ENCODE peak calls at places on chromosomes 3 and 15, in nine cellular contexts. E is H4, V is posterior cingulate gyrus, T is NCI-H2107, K is T-helper 1 cell, J is MM.1S, L is NCI-H226, I is NCI-H510A, S is ascending aorta. O is an unnamed sample.

GRCh38 chr15:36598529-36599177 is 19.2 kb downstream of the CDIN1 start:
- DNase-seq in L (no peak), J (no peak), T (no peak), E (no peak), V (no peak), I (no peak), S (no peak), K (no peak), O (no peak)

GRCh38 chr15:80823120-80823519 is 44.0 kb downstream of the CEMIP start:
- DNase-seq in V (no peak), S (no peak), L (no peak), I (no peak), T (no peak), E (no peak), K (no peak), J (no peak), O (no peak)

GRCh38 chr3:38210141-38210757 is 44.9 kb downstream of the OXSR1 start:
- DNase-seq in V (no peak), J (no peak), L (no peak), T (no peak), E (no peak), I (no peak), S (no peak), K (no peak), O (no peak)

GRCh38 chr3:52830535-52831258 is at the start of gene ITIH4:
- DNase-seq in S (peak; percentile 73), L (no peak), K (no peak), T (no peak), V (no peak), I (no peak), J (no peak), E (peak; percentile 13), O (no peak)

GRCh38 chr3:193975072-193975535 is 160.8 kb upstream of the HES1 start:
- DNase-seq in I (no peak), J (no peak), S (no peak), E (no peak), T (no peak), K (no peak), V (no peak), L (no peak), O (peak; percentile 14)

GRCh38 chr3:85589145-85589544 is 630.4 kb downstream of the CADM2 start:
- DNase-seq in E (peak; percentile 5), L (peak; percentile 61), V (no peak), I (no peak), S (no peak), K (no peak), T (no peak), J (no peak), O (no peak)

GRCh38 chr3:42376397-42376798 is 34.0 kb downstream of the LYZL4 start:
- DNase-seq in L (peak; percentile 48), E (peak; percentile 83), J (no peak), S (no peak), T (peak; percentile 51), K (no peak), I (no peak), V (no peak), O (no peak)

GRCh38 chr15:93235926-93236781 is 147.1 kb upstream of the RGMA start:
- DNase-seq in L (no peak), T (no peak), S (peak; percentile 80), V (peak; percentile 29), I (no peak), J (no peak), E (no peak), K (no peak), O (no peak)

GRCh38 chr15:28129261-28129848 is 30.2 kb upstream of the OCA2 start:
- DNase-seq in E (no peak), V (no peak), S (no peak), I (no peak), L (no peak), J (no peak), T (no peak), K (no peak), O (no peak)

GRCh38 chr3:168117853-168118313 is 22.2 kb upstream of the GOLIM4 start:
- DNase-seq in T (no peak), S (no peak), I (peak; percentile 7), K (no peak), V (no peak), E (peak; percentile 27), J (no peak), L (no peak), O (peak; percentile 18)

GRCh38 chr3:72114773-72115172 is 329.8 kb upstream of the PROK2 start:
- DNase-seq in S (peak; percentile 79), T (no peak), E (no peak), V (no peak), K (no peak), J (no peak), I (no peak), L (no peak), O (no peak)

GRCh38 chr3:52236424-52236886 is 2.5 kb downstream of the TWF2 start:
- DNase-seq in T (no peak), L (no peak), J (no peak), I (no peak), K (no peak), S (no peak), V (no peak), E (no peak), O (no peak)

GRCh38 chr15:69578792-69579587 is 126.4 kb downstream of the RPLP1 start:
- DNase-seq in S (peak; percentile 88), L (peak; percentile 99), V (no peak), J (no peak), T (no peak), E (peak; percentile 84), I (no peak), K (no peak), O (no peak)

GRCh38 chr15:25600751-25601150 is 161.9 kb upstream of the UBE3A start:
- DNase-seq in L (no peak), K (no peak), I (no peak), E (no peak), J (no peak), T (no peak), V (no peak), S (no peak), O (no peak)

GRCh38 chr3:86828751-86829150 is 162.2 kb downstream of the VGLL3 start:
- DNase-seq in S (no peak), L (no peak), E (no peak), I (no peak), J (no peak), K (no peak), T (no peak), V (no peak), O (no peak)

GRCh38 chr3:10561942-10562565 is 56.7 kb upstream of the ATP2B2 start:
- DNase-seq in K (no peak), S (no peak), I (no peak), V (no peak), E (no peak), J (no peak), T (no peak), L (no peak), O (no peak)

GRCh38 chr15:85710340-85710842 is 84.3 kb downstream of the KLHL25 start:
- DNase-seq in J (no peak), V (no peak), T (no peak), L (no peak), E (no peak), K (no peak), I (no peak), S (no peak), O (no peak)

GRCh38 chr3:72960812-72961518 is 35.6 kb upstream of the PPP4R2 start:
- DNase-seq in S (no peak), I (no peak), E (peak; percentile 3), V (no peak), L (peak; percentile 43), K (no peak), T (no peak), J (no peak), O (peak; percentile 38)

GRCh38 chr3:197936819-197937384 is 13.1 kb upstream of the RPL35A start:
- DNase-seq in S (no peak), E (no peak), I (no peak), L (no peak), K (no peak), J (no peak), T (peak; percentile 45), V (no peak), O (no peak)

GRCh38 chr15:80974914-80975313 is 14.7 kb downstream of the MESD start:
- DNase-seq in I (no peak), J (no peak), L (no peak), V (no peak), E (no peak), S (no peak), K (no peak), T (no peak), O (no peak)

GRCh38 chr15:90929709-90930019 is 2.7 kb downstream of the HDDC3 start:
- DNase-seq in E (no peak), K (no peak), S (no peak), I (no peak), V (no peak), J (no peak), T (no peak), L (no peak), O (no peak)

GRCh38 chr3:146125946-146126345 is 35.0 kb downstream of the PLOD2 start:
- DNase-seq in V (no peak), L (peak; percentile 82), K (no peak), E (peak; percentile 70), T (no peak), J (no peak), S (no peak), I (no peak), O (no peak)

GRCh38 chr15:101126618-101127502 is 125.0 kb downstream of the CHSY1 start:
- DNase-seq in E (peak; percentile 36), J (peak; percentile 48), S (no peak), T (no peak), I (no peak), L (no peak), V (no peak), K (no peak), O (no peak)

GRCh38 chr3:134659391-134660045 is 8.7 kb upstream of the KY start:
- DNase-seq in S (no peak), J (no peak), V (no peak), I (no peak), K (no peak), E (no peak), L (no peak), T (no peak), O (no peak)

GRCh38 chr3:33645060-33645841 is 72.8 kb downstream of the CLASP2 start:
- DNase-seq in E (no peak), I (no peak), K (peak; percentile 16), L (peak; percentile 39), J (no peak), V (no peak), S (no peak), T (no peak), O (no peak)

GRCh38 chr3:107268461-107268860 is 108.8 kb upstream of the CCDC54 start:
- DNase-seq in V (peak; percentile 47), J (no peak), L (no peak), E (no peak), K (no peak), T (no peak), S (no peak), I (no peak), O (no peak)

GRCh38 chr3:47803478-47804025 is 614 bp downstream of the DHX30 start:
- DNase-seq in S (peak; percentile 81), V (no peak), L (no peak), E (peak; percentile 7), I (peak; percentile 52), J (peak; percentile 14), K (no peak), T (no peak), O (no peak)

GRCh38 chr15:49044002-49044401 is 2.2 kb downstream of the SECISBP2L start:
- DNase-seq in V (no peak), S (no peak), L (no peak), I (no peak), J (no peak), T (no peak), E (no peak), K (no peak), O (no peak)

GRCh38 chr3:33911525-33912322 is 113.3 kb downstream of the PDCD6IP start:
- DNase-seq in E (no peak), T (no peak), L (peak; percentile 85), J (no peak), K (no peak), I (no peak), V (no peak), S (no peak), O (no peak)

O was measured in DMS153.